ENCODE peak calls at places on chromosome 18, in eight cellular contexts. L is ovary, N is Peyer's patch, M is adrenal gland, F is suprapubic skin, T is IMR-90, U is HCT116, O is H1. R is an unnamed sample. For H3K36me3, the result is how much of the 10 kb centered on the place peaks cover.

GRCh38 chr18:25231327-25231691 is 120.7 kb downstream of the ZNF521 start:
- DNase-seq in M (no peak), T (no peak), U (no peak), F (no peak), L (peak), N (no peak), O (no peak), R (no peak)

GRCh38 chr18:14943486-14943885 is 195.5 kb downstream of the ANKRD30B start:
- DNase-seq in T (no peak), M (no peak), N (peak), F (no peak), L (no peak), U (no peak), O (no peak), R (no peak)

GRCh38 chr18:10315542-10315941 is 138.9 kb upstream of the APCDD1 start:
- DNase-seq in N (no peak), O (no peak), F (no peak), M (no peak), U (no peak), T (no peak), L (no peak), R (no peak)

GRCh38 chr18:33901894-33902512 is 322.7 kb downstream of the NOL4 start:
- DNase-seq in N (no peak), F (no peak), L (no peak), O (no peak), T (no peak), U (no peak), M (no peak), R (no peak)

GRCh38 chr18:6866552-6866951 is 137.0 kb downstream of the ARHGAP28 start:
- DNase-seq in M (no peak), T (no peak), N (no peak), F (no peak), L (no peak), O (no peak), U (no peak), R (no peak)

GRCh38 chr18:10895976-10896375 is 253.4 kb downstream of the PIEZO2 start:
- DNase-seq in T (peak), M (no peak), N (no peak), U (no peak), O (no peak), L (no peak), F (no peak), R (no peak)

GRCh38 chr18:70640336-70640887 is 351.6 kb downstream of the SOCS6 start:
- DNase-seq in M (no peak), F (no peak), O (no peak), U (no peak), N (no peak), T (no peak), L (no peak), R (no peak)

GRCh38 chr18:32771169-32771751 is 1.6 kb downstream of the KLHL14 start:
- DNase-seq in O (peak), N (peak), U (no peak), M (no peak), L (peak), T (no peak), F (no peak), R (no peak)

GRCh38 chr18:63342206-63342605 is 22.6 kb upstream of the BCL2 start:
- DNase-seq in T (peak), M (no peak), U (no peak), O (peak), F (no peak), L (no peak), N (no peak), R (peak)

GRCh38 chr18:23151414-23152099 is 16.3 kb downstream of the CABLES1 start:
- DNase-seq in U (no peak), N (no peak), T (no peak), F (no peak), M (no peak), O (no peak), L (no peak), R (no peak)

GRCh38 chr18:7980661-7981060 is 413.5 kb downstream of the PTPRM start:
- DNase-seq in T (no peak), M (no peak), F (no peak), O (no peak), L (no peak), N (no peak), U (no peak), R (no peak)

GRCh38 chr18:10123006-10123950 is 209.5 kb downstream of the VAPA start:
- DNase-seq in F (no peak), U (no peak), T (no peak), N (no peak), L (no peak), O (peak), M (no peak), R (no peak)

GRCh38 chr18:65768379-65768778 is 17.6 kb downstream of the CDH7 start:
- DNase-seq in U (no peak), N (no peak), T (no peak), M (no peak), F (no peak), L (no peak), O (no peak), R (no peak)

GRCh38 chr18:70419526-70419925 is 130.7 kb downstream of the SOCS6 start:
- DNase-seq in L (no peak), U (no peak), M (no peak), F (no peak), O (no peak), T (peak), N (no peak), R (no peak)

GRCh38 chr18:23317975-23318675 is 135.0 kb upstream of the RIOK3 start:
- DNase-seq in T (peak), N (no peak), M (no peak), F (no peak), U (no peak), L (no peak), O (no peak), R (no peak)

GRCh38 chr18:45109271-45109670 is 428.6 kb downstream of the SETBP1 start:
- DNase-seq in N (no peak), F (no peak), O (no peak), M (no peak), T (no peak), U (no peak), L (no peak), R (no peak)

GRCh38 chr18:57814555-57814954 is 11.4 kb upstream of the ATP8B1 start:
- DNase-seq in T (no peak), N (no peak), O (no peak), M (no peak), U (no peak), F (no peak), L (no peak), R (no peak)

GRCh38 chr18:12422936-12423335 is 15.2 kb downstream of the PRELID3A start:
- DNase-seq in N (no peak), M (no peak), O (no peak), U (no peak), T (no peak), L (no peak), F (no peak), R (no peak)

GRCh38 chr18:28411806-28412205 is 234.9 kb upstream of the CDH2 start:
- DNase-seq in T (no peak), U (no peak), N (no peak), M (no peak), L (no peak), O (no peak), F (no peak), R (no peak)

GRCh38 chr18:36593001-36593400 is 235.8 kb downstream of the TPGS2 start:
- DNase-seq in F (no peak), M (no peak), U (no peak), T (peak), N (no peak), O (no peak), L (no peak), R (no peak)

GRCh38 chr18:48997985-48998831 is 47.4 kb upstream of the SMAD7 start:
- DNase-seq in F (peak), U (peak), N (peak), T (peak), M (peak), O (no peak), L (no peak), R (no peak)

GRCh38 chr18:24942144-24942543 is 409.8 kb downstream of the ZNF521 start:
- DNase-seq in F (no peak), O (no peak), T (no peak), L (no peak), N (no peak), M (no peak), U (no peak), R (no peak)

GRCh38 chr18:79405781-79406575 is 10.2 kb downstream of the NFATC1 start:
- DNase-seq in O (no peak), T (no peak), N (peak), U (no peak), L (no peak), M (peak), F (peak), R (peak)
- TF ChIP-seq POLR2A in O (no peak), T (no peak), N (peak), U (no peak), L (no peak), M (no peak), F (no peak), R (peak)

DNA sequence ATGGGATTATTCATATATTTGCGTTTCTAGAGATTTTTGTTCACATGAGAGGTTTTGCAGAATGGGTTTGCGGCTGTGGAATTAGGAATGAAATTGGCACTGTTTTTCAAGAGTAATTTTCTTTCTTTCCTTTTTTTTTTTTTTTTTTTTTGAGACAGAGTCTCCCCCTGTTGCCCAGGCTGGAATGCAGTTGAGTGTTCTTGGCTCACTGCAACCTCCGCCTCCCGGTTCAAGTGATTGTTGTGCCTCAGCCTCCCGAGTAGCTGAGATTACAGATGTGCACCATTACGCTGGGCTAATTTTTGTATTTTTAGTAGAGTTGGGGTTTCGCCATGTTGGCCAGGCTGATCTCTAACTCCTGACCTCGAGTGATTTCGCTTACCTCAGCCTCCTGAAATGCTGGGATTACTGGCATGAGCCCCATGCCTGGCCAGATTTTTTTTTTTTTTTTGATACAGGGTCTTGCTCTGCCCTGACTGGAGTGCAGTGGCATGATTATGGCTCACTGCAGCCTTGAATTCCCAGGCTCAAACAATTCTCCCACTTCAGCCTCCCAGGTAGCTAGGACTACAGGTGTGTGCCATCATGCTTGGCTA is 65.3 kb downstream of the MIB1 start:
- DNase-seq in L (no peak), N (no peak), U (no peak), M (no peak), F (no peak), T (no peak), O (no peak), R (no peak)
- H3K36me3 ChIP-seq in L (under half), N (under half), U (under half), M (under half), F (half or more), T (under half), O (under half), R (half or more)

DNA sequence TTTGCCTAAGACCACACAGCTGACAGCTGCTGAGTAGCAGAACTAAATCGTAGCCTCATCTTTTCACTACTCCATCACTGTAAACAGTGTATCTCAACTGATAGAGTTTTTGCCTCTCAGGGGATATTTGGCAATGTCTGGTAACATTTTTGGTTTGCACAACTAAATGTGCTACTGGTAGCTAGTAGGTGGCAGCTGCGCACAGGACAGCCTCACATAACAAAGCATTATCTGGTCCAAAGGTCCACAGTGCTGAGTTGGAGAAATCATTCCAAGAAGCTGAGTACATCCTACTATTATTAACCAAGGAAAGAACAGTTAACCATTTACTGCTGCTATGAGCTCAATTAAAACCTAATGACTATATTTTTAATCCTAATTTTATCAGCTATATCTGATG is 6.1 kb upstream of the CCDC102B start:
- DNase-seq in U (no peak), T (peak), N (no peak), L (no peak), F (no peak), O (no peak), M (no peak), R (no peak)
- TF ChIP-seq POLR2A in U (no peak), T (no peak), N (no peak), L (no peak), F (no peak), O (no peak), M (no peak), R (no peak)

DNA sequence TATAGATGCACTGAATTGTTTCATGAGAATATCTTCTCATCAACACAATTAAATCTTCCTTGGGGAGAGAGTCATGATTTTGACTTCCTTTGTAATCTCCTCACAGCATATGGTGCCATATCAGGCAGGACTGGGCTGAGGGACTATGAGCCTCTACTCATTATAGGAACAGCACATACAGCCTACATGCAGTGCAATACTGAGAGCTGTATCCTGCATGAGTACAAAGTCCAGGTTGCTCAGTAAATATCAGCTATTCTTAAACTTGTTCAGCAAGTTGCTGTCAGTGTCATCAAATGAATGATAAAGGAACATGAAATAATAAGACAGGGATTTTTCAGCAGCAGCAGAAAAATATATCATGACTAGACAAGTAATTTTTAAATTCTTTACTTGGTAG is 10.8 kb downstream of the DLGAP1 start:
- DNase-seq in M (no peak), N (no peak), F (no peak), U (no peak), L (no peak), T (no peak), O (no peak), R (no peak)
- H3K36me3 ChIP-seq in M (under half), N (under half), F (under half), U (under half), L (under half), T (under half), O (under half), R (under half)

GRCh38 chr18:76821875-76822509 is 365 bp upstream of the ZNF236 start:
- DNase-seq in F (peak), T (peak), O (peak), L (peak), N (peak), U (no peak), M (peak), R (peak)
- TF ChIP-seq POLR2A in F (no peak), T (no peak), O (no peak), L (peak), N (peak), U (peak), M (peak), R (peak)

GRCh38 chr18:55380574-55380973 is 207.4 kb downstream of the TCF4 start:
- DNase-seq in M (no peak), F (no peak), T (peak), N (no peak), U (no peak), O (no peak), L (no peak), R (no peak)

GRCh38 chr18:55381277-55381676 is 206.7 kb downstream of the TCF4 start:
- DNase-seq in O (no peak), U (no peak), M (no peak), L (no peak), N (no peak), F (no peak), T (peak), R (no peak)

GRCh38 chr18:55384115-55384514 is 203.9 kb downstream of the TCF4 start:
- DNase-seq in L (no peak), F (no peak), O (no peak), U (no peak), M (no peak), T (no peak), N (no peak), R (no peak)

GRCh38 chr18:55384551-55385275 is 203.3 kb downstream of the TCF4 start:
- DNase-seq in T (peak), N (peak), F (no peak), M (no peak), U (no peak), O (peak), L (no peak), R (no peak)

GRCh38 chr18:55382277-55382805 is 205.7 kb downstream of the TCF4 start:
- DNase-seq in N (no peak), T (no peak), O (no peak), L (no peak), M (no peak), U (no peak), F (no peak), R (no peak)
- H3K36me3 ChIP-seq in N (under half), T (under half), O (under half), L (under half), M (under half), U (under half), F (under half), R (under half)

GRCh38 chr18:5295981-5296705 is 617 bp upstream of the ZBTB14 start:
- DNase-seq in L (peak), M (peak), N (peak), T (peak), O (peak), U (peak), F (peak), R (peak)
- TF ChIP-seq POLR2A in L (no peak), M (peak), N (peak), T (peak), O (no peak), U (no peak), F (no peak), R (peak)

DNA sequence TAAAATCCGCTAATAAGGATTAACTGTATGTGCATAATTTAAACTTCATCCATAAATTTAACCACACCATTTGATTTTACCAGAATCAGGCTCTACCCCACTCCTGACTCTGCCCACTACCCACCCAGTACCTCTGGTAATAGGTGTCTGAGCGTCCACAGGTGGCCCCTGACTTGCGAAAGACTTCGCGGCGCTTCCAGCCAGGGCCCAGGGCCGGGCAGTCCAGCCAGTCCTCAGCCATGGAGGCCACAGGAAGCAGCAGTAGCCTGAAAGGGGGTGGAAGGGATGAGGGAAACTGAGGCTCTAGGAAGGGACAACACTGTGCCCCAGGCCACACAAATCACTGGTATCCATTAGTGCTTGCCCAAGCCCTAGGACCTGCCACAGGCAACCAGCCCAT is 1.6 kb downstream of the MBD1 start:
- DNase-seq in N (no peak), L (no peak), O (no peak), U (no peak), M (no peak), F (no peak), T (no peak), R (no peak)
- H3K36me3 ChIP-seq in N (half or more), L (under half), O (under half), U (half or more), M (under half), F (under half), T (half or more), R (half or more)

GRCh38 chr18:78913395-78913794 is 66.2 kb upstream of the SALL3 start:
- DNase-seq in N (no peak), M (no peak), T (no peak), O (peak), L (no peak), F (no peak), U (no peak), R (no peak)

GRCh38 chr18:78914586-78914935 is 65.1 kb upstream of the SALL3 start:
- DNase-seq in L (no peak), U (no peak), O (no peak), N (no peak), T (no peak), F (no peak), M (no peak), R (no peak)

GRCh38 chr18:78912862-78913261 is 66.8 kb upstream of the SALL3 start:
- DNase-seq in U (no peak), O (peak), N (no peak), L (no peak), T (no peak), M (no peak), F (no peak), R (no peak)

GRCh38 chr18:78915446-78916008 is 64.1 kb upstream of the SALL3 start:
- DNase-seq in F (no peak), N (no peak), O (no peak), M (no peak), L (no peak), T (no peak), U (no peak), R (no peak)

DNA sequence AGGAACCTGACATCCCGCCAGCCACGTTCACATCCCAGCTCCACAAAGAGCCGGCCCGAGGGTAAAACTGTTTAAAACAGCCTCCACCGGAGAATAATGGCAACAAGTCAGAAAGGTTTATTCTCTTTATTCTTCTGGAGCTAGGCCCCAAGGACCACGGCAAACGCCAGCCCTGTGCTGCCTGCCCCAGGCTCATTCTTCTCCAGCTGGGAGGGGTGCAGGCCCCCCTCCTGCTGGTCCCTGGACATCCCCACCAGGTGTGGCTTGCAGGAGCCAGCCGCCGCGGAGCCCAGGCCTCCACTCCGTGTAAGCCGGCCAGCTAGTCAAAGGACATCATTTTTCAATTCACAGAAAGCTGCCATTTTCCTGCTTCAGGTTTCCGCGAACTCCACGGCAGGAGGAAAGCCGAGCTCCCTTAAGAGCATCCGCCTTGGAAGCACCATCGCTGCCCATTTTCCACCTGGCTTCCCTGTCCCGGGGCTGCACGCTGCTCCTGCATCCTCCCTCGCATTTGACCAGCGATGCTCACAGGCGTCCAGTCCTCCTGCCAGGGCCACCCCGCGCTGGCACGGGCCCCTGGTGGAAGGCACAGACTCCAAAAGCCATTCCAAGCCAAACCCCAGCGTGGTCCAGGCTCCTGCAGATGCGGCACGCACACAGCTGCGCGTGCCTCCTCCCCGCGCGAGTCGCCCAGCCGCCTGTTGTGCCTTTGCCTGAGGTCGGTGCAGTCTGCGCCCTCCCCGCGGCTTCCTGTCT is 65.6 kb upstream of the SALL3 start:
- DNase-seq in N (no peak), U (no peak), O (peak), T (no peak), L (no peak), M (no peak), F (no peak), R (no peak)
- TF ChIP-seq POLR2A in N (no peak), U (no peak), O (no peak), T (no peak), L (no peak), M (no peak), F (no peak), R (no peak)

GRCh38 chr18:51123936-51124486 is 73.5 kb downstream of the MEX3C start:
- DNase-seq in L (no peak), M (no peak), O (peak), T (no peak), F (no peak), U (no peak), N (no peak), R (no peak)

GRCh38 chr18:51121597-51121857 is 76.0 kb downstream of the MEX3C start:
- DNase-seq in T (no peak), O (no peak), M (no peak), L (no peak), F (no peak), U (no peak), N (no peak), R (no peak)

GRCh38 chr18:51123481-51123880 is 74.0 kb downstream of the MEX3C start:
- DNase-seq in L (no peak), O (no peak), T (no peak), M (no peak), N (no peak), U (no peak), F (no peak), R (no peak)

GRCh38 chr18:51122266-51123045 is 75.0 kb downstream of the MEX3C start:
- DNase-seq in F (no peak), N (no peak), O (no peak), U (no peak), L (no peak), T (no peak), M (no peak), R (no peak)

GRCh38 chr18:51123046-51123395 is 74.5 kb downstream of the MEX3C start:
- DNase-seq in F (no peak), L (no peak), O (no peak), N (no peak), U (no peak), M (no peak), T (no peak), R (no peak)
- H3K36me3 ChIP-seq in F (under half), L (under half), O (under half), N (under half), U (under half), M (under half), T (under half), R (under half)

R was measured in tibial nerve.